ENCODE peak calls at places on chromosomes 4 and X, in four cellular contexts. One of them, this sample, is unnamed.

GRCh38 chr4:62640296-62640695 is 1440.2 kb downstream of the ADGRL3 start:
- DNase-seq in CD4-positive, CD25-positive, alpha-beta regulatory T cell: no peak
- DNase-seq in endodermal cell: no peak
- DNase-seq in lower lobe of right lung: no peak
- DNase-seq in this sample: no peak

GRCh38 chr4:10173039-10173753 is 56.6 kb upstream of the WDR1 start:
- DNase-seq in lower lobe of right lung: no peak
- DNase-seq in endodermal cell: peak; percentile 60
- DNase-seq in CD4-positive, CD25-positive, alpha-beta regulatory T cell: no peak
- DNase-seq in this sample: no peak

GRCh38 chr4:75512336-75513211 is 1.6 kb downstream of the RCHY1 start:
- DNase-seq in lower lobe of right lung: no peak
- DNase-seq in endodermal cell: peak; percentile 44
- DNase-seq in CD4-positive, CD25-positive, alpha-beta regulatory T cell: no peak
- DNase-seq in this sample: no peak

GRCh38 chrX:45497290-45497689 is 296.6 kb upstream of the DIPK2B start:
- DNase-seq in lower lobe of right lung: no peak
- DNase-seq in CD4-positive, CD25-positive, alpha-beta regulatory T cell: no peak
- DNase-seq in endodermal cell: no peak
- DNase-seq in this sample: no peak

GRCh38 chrX:118552501-118552900 is 56.9 kb downstream of the DOCK11 start:
- DNase-seq in lower lobe of right lung: peak; percentile 48
- DNase-seq in CD4-positive, CD25-positive, alpha-beta regulatory T cell: no peak
- DNase-seq in endodermal cell: no peak
- DNase-seq in this sample: no peak

GRCh38 chrX:118530537-118530936 is 34.9 kb downstream of the DOCK11 start:
- DNase-seq in lower lobe of right lung: no peak
- DNase-seq in endodermal cell: no peak
- DNase-seq in CD4-positive, CD25-positive, alpha-beta regulatory T cell: no peak
- DNase-seq in this sample: no peak

GRCh38 chrX:138711399-138712347 is at the start of gene FGF13:
- DNase-seq in lower lobe of right lung: peak; percentile 20
- DNase-seq in endodermal cell: peak; percentile 85
- DNase-seq in CD4-positive, CD25-positive, alpha-beta regulatory T cell: no peak
- DNase-seq in this sample: no peak

GRCh38 chr4:41369680-41370079 is 113.0 kb downstream of the UCHL1 start:
- DNase-seq in endodermal cell: no peak
- DNase-seq in CD4-positive, CD25-positive, alpha-beta regulatory T cell: no peak
- DNase-seq in lower lobe of right lung: no peak
- DNase-seq in this sample: no peak

GRCh38 chr4:38509551-38509950 is 154.4 kb upstream of the KLF3 start:
- DNase-seq in endodermal cell: no peak
- DNase-seq in lower lobe of right lung: no peak
- DNase-seq in CD4-positive, CD25-positive, alpha-beta regulatory T cell: no peak
- DNase-seq in this sample: peak; percentile 22

GRCh38 chr4:182141046-182141445 is 102.2 kb upstream of the TENM3 start:
- DNase-seq in CD4-positive, CD25-positive, alpha-beta regulatory T cell: no peak
- DNase-seq in endodermal cell: peak; percentile 73
- DNase-seq in lower lobe of right lung: no peak
- DNase-seq in this sample: no peak

GRCh38 chr4:57109847-57110634 is at the start of gene IGFBP7:
- DNase-seq in endodermal cell: peak; percentile 71
- DNase-seq in lower lobe of right lung: peak; percentile 74
- DNase-seq in CD4-positive, CD25-positive, alpha-beta regulatory T cell: no peak
- DNase-seq in this sample: no peak

GRCh38 chr4:33715996-33716395 is 2528.3 kb downstream of the ARAP2 start:
- DNase-seq in endodermal cell: no peak
- DNase-seq in lower lobe of right lung: no peak
- DNase-seq in CD4-positive, CD25-positive, alpha-beta regulatory T cell: no peak
- DNase-seq in this sample: no peak

GRCh38 chr4:2981256-2981804 is 18.0 kb downstream of the GRK4 start:
- DNase-seq in lower lobe of right lung: no peak
- DNase-seq in CD4-positive, CD25-positive, alpha-beta regulatory T cell: no peak
- DNase-seq in endodermal cell: no peak
- DNase-seq in this sample: no peak

GRCh38 chr4:138775485-138775884 is 240.1 kb upstream of the NOCT start:
- DNase-seq in lower lobe of right lung: no peak
- DNase-seq in endodermal cell: no peak
- DNase-seq in CD4-positive, CD25-positive, alpha-beta regulatory T cell: no peak
- DNase-seq in this sample: no peak
- H3K4me3 ChIP-seq in lower lobe of right lung: no peak overlapping the region
- H3K4me3 ChIP-seq in endodermal cell: no peak overlapping the region
- H3K4me3 ChIP-seq in CD4-positive, CD25-positive, alpha-beta regulatory T cell: no peak overlapping the region
- H3K4me3 ChIP-seq in this sample: no peak overlapping the region

GRCh38 chr4:175811171-175811570 is 893 bp downstream of the GPM6A start:
- DNase-seq in CD4-positive, CD25-positive, alpha-beta regulatory T cell: no peak
- DNase-seq in lower lobe of right lung: no peak
- DNase-seq in endodermal cell: no peak
- DNase-seq in this sample: no peak

GRCh38 chr4:175806741-175807140 is 5.3 kb downstream of the GPM6A start:
- DNase-seq in lower lobe of right lung: no peak
- DNase-seq in CD4-positive, CD25-positive, alpha-beta regulatory T cell: no peak
- DNase-seq in endodermal cell: no peak
- DNase-seq in this sample: no peak

GRCh38 chr4:175805863-175806262 is 6.2 kb downstream of the GPM6A start:
- DNase-seq in lower lobe of right lung: no peak
- DNase-seq in CD4-positive, CD25-positive, alpha-beta regulatory T cell: no peak
- DNase-seq in endodermal cell: no peak
- DNase-seq in this sample: no peak

GRCh38 chr4:175810360-175810759 is 1.7 kb downstream of the GPM6A start:
- DNase-seq in CD4-positive, CD25-positive, alpha-beta regulatory T cell: no peak
- DNase-seq in lower lobe of right lung: no peak
- DNase-seq in endodermal cell: no peak
- DNase-seq in this sample: no peak

GRCh38 chr4:175807596-175807995 is 4.5 kb downstream of the GPM6A start:
- DNase-seq in lower lobe of right lung: no peak
- DNase-seq in CD4-positive, CD25-positive, alpha-beta regulatory T cell: no peak
- DNase-seq in endodermal cell: no peak
- DNase-seq in this sample: no peak
- H3K4me3 ChIP-seq in lower lobe of right lung: no peak overlapping the region
- H3K4me3 ChIP-seq in CD4-positive, CD25-positive, alpha-beta regulatory T cell: no peak overlapping the region
- H3K4me3 ChIP-seq in endodermal cell: no peak overlapping the region
- H3K4me3 ChIP-seq in this sample: no peak overlapping the region

GRCh38 chr4:157221895-157222763 is 1.6 kb downstream of the GRIA2 start:
- DNase-seq in lower lobe of right lung: no peak
- DNase-seq in endodermal cell: peak; percentile 87
- DNase-seq in CD4-positive, CD25-positive, alpha-beta regulatory T cell: no peak
- DNase-seq in this sample: no peak

GRCh38 chr4:157222764-157223145 is 2.2 kb downstream of the GRIA2 start:
- DNase-seq in CD4-positive, CD25-positive, alpha-beta regulatory T cell: no peak
- DNase-seq in endodermal cell: no peak
- DNase-seq in lower lobe of right lung: no peak
- DNase-seq in this sample: no peak

GRCh38 chr4:157223446-157223845 is 2.9 kb downstream of the GRIA2 start:
- DNase-seq in endodermal cell: no peak
- DNase-seq in lower lobe of right lung: no peak
- DNase-seq in CD4-positive, CD25-positive, alpha-beta regulatory T cell: no peak
- DNase-seq in this sample: no peak

GRCh38 chr4:157220026-157220881 is at the start of gene GRIA2:
- DNase-seq in CD4-positive, CD25-positive, alpha-beta regulatory T cell: no peak
- DNase-seq in endodermal cell: peak; percentile 94
- DNase-seq in lower lobe of right lung: peak; percentile 53
- DNase-seq in this sample: no peak

DNA sequence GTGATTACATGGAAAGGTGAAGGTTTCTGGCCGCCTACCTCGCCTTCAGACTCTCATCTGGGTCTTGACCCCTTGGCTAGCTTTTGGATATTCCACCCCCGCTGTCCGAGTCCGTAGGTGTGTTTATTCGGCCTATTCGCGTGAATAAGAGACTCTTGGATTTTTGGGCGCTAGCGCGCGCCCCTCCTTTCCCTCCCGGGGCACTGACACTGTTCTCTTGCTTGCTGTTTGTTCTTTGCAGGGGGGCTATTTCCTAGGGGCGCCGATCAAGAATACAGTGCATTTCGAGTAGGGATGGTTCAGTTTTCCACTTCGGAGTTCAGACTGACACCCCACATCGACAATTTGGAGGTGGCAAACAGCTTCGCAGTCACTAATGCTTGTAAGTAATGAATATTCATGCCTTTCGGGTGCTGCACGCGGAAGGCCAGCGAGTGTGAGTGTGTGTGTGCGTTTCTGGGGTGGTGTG is 932 bp downstream of the GRIA2 start:
- DNase-seq in endodermal cell: no peak
- DNase-seq in lower lobe of right lung: no peak
- DNase-seq in CD4-positive, CD25-positive, alpha-beta regulatory T cell: no peak
- DNase-seq in this sample: no peak
- H3K4me3 ChIP-seq in endodermal cell: peak overlapping the region; percentile 80
- H3K4me3 ChIP-seq in lower lobe of right lung: no peak overlapping the region
- H3K4me3 ChIP-seq in CD4-positive, CD25-positive, alpha-beta regulatory T cell: no peak overlapping the region
- H3K4me3 ChIP-seq in this sample: no peak overlapping the region

DNA sequence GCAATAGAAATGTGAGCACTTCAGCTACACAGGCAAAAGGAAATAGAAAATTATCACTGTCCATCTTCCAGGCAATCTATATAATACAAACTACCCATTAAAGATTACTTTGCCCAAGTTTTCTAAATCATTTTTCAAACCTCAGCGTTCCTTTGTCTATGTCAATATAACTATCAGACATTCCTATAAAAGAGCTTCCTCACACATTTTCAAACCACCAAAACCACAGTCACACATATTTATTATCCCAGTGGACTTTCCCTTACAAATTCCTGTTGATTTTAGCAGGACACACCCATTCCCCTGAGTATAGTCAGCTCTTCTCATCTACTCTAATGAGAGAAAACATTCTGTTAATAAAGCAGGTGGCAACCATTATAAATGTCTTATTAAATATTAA is 83.2 kb upstream of the INTU start:
- DNase-seq in CD4-positive, CD25-positive, alpha-beta regulatory T cell: no peak
- DNase-seq in endodermal cell: no peak
- DNase-seq in lower lobe of right lung: no peak
- DNase-seq in this sample: no peak
- H3K4me3 ChIP-seq in CD4-positive, CD25-positive, alpha-beta regulatory T cell: no peak overlapping the region
- H3K4me3 ChIP-seq in endodermal cell: no peak overlapping the region
- H3K4me3 ChIP-seq in lower lobe of right lung: no peak overlapping the region
- H3K4me3 ChIP-seq in this sample: no peak overlapping the region

GRCh38 chr4:15469402-15470148 is at the start of gene CC2D2A:
- DNase-seq in endodermal cell: peak; percentile 70
- DNase-seq in lower lobe of right lung: no peak
- DNase-seq in CD4-positive, CD25-positive, alpha-beta regulatory T cell: no peak
- DNase-seq in this sample: no peak
- H3K4me3 ChIP-seq in endodermal cell: peak within 1 kb of the TSS; percentile 82
- H3K4me3 ChIP-seq in lower lobe of right lung: peak within 1 kb of the TSS; percentile 60
- H3K4me3 ChIP-seq in CD4-positive, CD25-positive, alpha-beta regulatory T cell: peak within 1 kb of the TSS; percentile 58
- H3K4me3 ChIP-seq in this sample: peak within 1 kb of the TSS; percentile 13

GRCh38 chrX:151695583-151695930 is 299 bp downstream of the PRRG3 start:
- DNase-seq in CD4-positive, CD25-positive, alpha-beta regulatory T cell: no peak
- DNase-seq in lower lobe of right lung: no peak
- DNase-seq in endodermal cell: no peak
- DNase-seq in this sample: no peak
- H3K4me3 ChIP-seq in CD4-positive, CD25-positive, alpha-beta regulatory T cell: no peak overlapping the region
- H3K4me3 ChIP-seq in lower lobe of right lung: peak overlapping the region; percentile 28
- H3K4me3 ChIP-seq in endodermal cell: peak overlapping the region; percentile 74
- H3K4me3 ChIP-seq in this sample: no peak overlapping the region

DNA sequence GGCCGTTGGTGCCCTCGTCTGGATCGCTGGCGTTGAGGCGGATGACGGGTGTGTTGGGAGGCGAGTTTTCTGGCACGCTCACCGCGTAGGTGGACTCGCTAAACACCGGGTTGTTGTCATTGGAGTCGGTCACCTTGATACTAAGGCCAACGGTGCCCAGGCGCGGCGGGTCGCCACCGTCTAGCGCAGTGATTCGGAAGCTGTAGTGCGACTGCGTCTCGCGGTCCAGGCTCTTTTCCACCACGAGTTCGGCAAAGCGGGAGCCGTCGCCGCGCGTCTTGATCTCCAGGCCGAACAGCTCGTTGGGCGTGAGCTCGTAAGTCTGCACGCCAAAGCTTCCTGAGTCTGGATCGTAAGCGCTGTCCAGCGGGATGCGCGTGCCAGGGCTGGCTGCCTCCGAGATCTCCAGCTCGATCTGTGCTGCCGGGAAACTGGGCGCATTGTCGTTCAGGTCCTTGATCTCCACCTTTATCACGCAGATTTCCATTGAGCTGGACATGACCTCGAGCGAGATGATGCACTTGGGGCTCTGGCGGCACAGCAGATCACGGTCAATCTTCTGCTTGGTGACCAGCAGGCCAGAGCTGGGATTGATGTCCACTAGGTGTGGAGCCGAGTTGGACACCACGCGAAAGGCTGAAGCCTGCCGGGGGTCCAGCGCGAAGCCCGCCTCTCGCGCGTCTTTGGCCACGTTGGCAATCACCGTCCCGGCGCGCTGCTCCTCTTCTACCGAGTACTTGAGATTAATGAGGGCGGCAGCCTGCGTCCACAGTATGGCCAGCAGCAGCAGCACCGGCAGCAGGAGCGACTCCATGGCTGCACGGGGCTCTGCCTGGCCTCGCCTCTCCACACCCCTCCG is 2.1 kb downstream of the PCDH19 start:
- DNase-seq in lower lobe of right lung: no peak
- DNase-seq in CD4-positive, CD25-positive, alpha-beta regulatory T cell: no peak
- DNase-seq in endodermal cell: peak; percentile 60
- DNase-seq in this sample: no peak
- H3K4me3 ChIP-seq in lower lobe of right lung: no peak overlapping the region
- H3K4me3 ChIP-seq in CD4-positive, CD25-positive, alpha-beta regulatory T cell: no peak overlapping the region
- H3K4me3 ChIP-seq in endodermal cell: no peak overlapping the region
- H3K4me3 ChIP-seq in this sample: no peak overlapping the region